ENCODE peak calls at places on chromosome 12, in ten cellular contexts. One of them, this sample, is unnamed.

GRCh38 chr12:52913424-52913821 is 8.5 kb upstream of the KRT8 start:
- DNase-seq in left ventricle myocardium inferior: no peak
- DNase-seq in GM23338: no peak
- DNase-seq in fibroblast of mammary gland: no peak
- DNase-seq in heart right ventricle: no peak
- DNase-seq in A549: no peak
- DNase-seq in fibroblast of the aortic adventitia: no peak
- DNase-seq in hepatocyte: peak; percentile 69
- DNase-seq in upper lobe of right lung: no peak
- DNase-seq in GM12865: no peak
- DNase-seq in this sample: no peak

GRCh38 chr12:131210506-131211278 is 257.0 kb downstream of the ADGRD1 start:
- DNase-seq in fibroblast of mammary gland: no peak
- DNase-seq in A549: no peak
- DNase-seq in left ventricle myocardium inferior: no peak
- DNase-seq in GM23338: no peak
- DNase-seq in GM12865: no peak
- DNase-seq in fibroblast of the aortic adventitia: no peak
- DNase-seq in hepatocyte: no peak
- DNase-seq in heart right ventricle: no peak
- DNase-seq in upper lobe of right lung: peak; percentile 45
- DNase-seq in this sample: no peak

GRCh38 chr12:49014547-49014946 is 4.0 kb downstream of the PRKAG1 start:
- DNase-seq in GM23338: peak; percentile 28
- DNase-seq in upper lobe of right lung: no peak
- DNase-seq in fibroblast of the aortic adventitia: peak; percentile 81
- DNase-seq in A549: peak; percentile 40
- DNase-seq in fibroblast of mammary gland: peak; percentile 56
- DNase-seq in heart right ventricle: no peak
- DNase-seq in hepatocyte: no peak
- DNase-seq in left ventricle myocardium inferior: no peak
- DNase-seq in GM12865: no peak
- DNase-seq in this sample: no peak

GRCh38 chr12:78562358-78563205 is 302.0 kb upstream of the SYT1 start:
- DNase-seq in fibroblast of the aortic adventitia: peak; percentile 40
- DNase-seq in hepatocyte: no peak
- DNase-seq in GM12865: peak; percentile 8
- DNase-seq in left ventricle myocardium inferior: no peak
- DNase-seq in GM23338: peak; percentile 61
- DNase-seq in upper lobe of right lung: no peak
- DNase-seq in heart right ventricle: no peak
- DNase-seq in A549: peak; percentile 46
- DNase-seq in fibroblast of mammary gland: peak; percentile 53
- DNase-seq in this sample: no peak

GRCh38 chr12:18935371-18935965 is 194.1 kb upstream of the PLEKHA5 start:
- DNase-seq in GM12865: no peak
- DNase-seq in fibroblast of mammary gland: no peak
- DNase-seq in hepatocyte: no peak
- DNase-seq in heart right ventricle: no peak
- DNase-seq in fibroblast of the aortic adventitia: no peak
- DNase-seq in A549: no peak
- DNase-seq in left ventricle myocardium inferior: no peak
- DNase-seq in GM23338: no peak
- DNase-seq in upper lobe of right lung: no peak
- DNase-seq in this sample: no peak

GRCh38 chr12:121794532-121795028 is 1.1 kb upstream of the RHOF start:
- DNase-seq in GM23338: no peak
- DNase-seq in hepatocyte: no peak
- DNase-seq in GM12865: no peak
- DNase-seq in fibroblast of the aortic adventitia: no peak
- DNase-seq in A549: no peak
- DNase-seq in heart right ventricle: no peak
- DNase-seq in upper lobe of right lung: peak; percentile 77
- DNase-seq in fibroblast of mammary gland: no peak
- DNase-seq in left ventricle myocardium inferior: no peak
- DNase-seq in this sample: no peak

GRCh38 chr12:10389941-10390340 is at the start of gene KLRK1:
- DNase-seq in GM23338: no peak
- DNase-seq in upper lobe of right lung: no peak
- DNase-seq in GM12865: no peak
- DNase-seq in left ventricle myocardium inferior: no peak
- DNase-seq in fibroblast of mammary gland: no peak
- DNase-seq in fibroblast of the aortic adventitia: no peak
- DNase-seq in hepatocyte: no peak
- DNase-seq in heart right ventricle: no peak
- DNase-seq in A549: no peak
- DNase-seq in this sample: no peak

GRCh38 chr12:100197486-100197885 is 3.1 kb upstream of the ACTR6 start:
- DNase-seq in upper lobe of right lung: no peak
- DNase-seq in GM23338: no peak
- DNase-seq in GM12865: no peak
- DNase-seq in left ventricle myocardium inferior: no peak
- DNase-seq in fibroblast of mammary gland: no peak
- DNase-seq in A549: no peak
- DNase-seq in hepatocyte: no peak
- DNase-seq in heart right ventricle: no peak
- DNase-seq in fibroblast of the aortic adventitia: no peak
- DNase-seq in this sample: no peak

GRCh38 chr12:4960030-4960429 is 50.3 kb downstream of the KCNA1 start:
- DNase-seq in A549: peak; percentile 17
- DNase-seq in GM23338: no peak
- DNase-seq in hepatocyte: no peak
- DNase-seq in upper lobe of right lung: no peak
- DNase-seq in left ventricle myocardium inferior: peak; percentile 32
- DNase-seq in GM12865: no peak
- DNase-seq in heart right ventricle: peak; percentile 16
- DNase-seq in fibroblast of mammary gland: no peak
- DNase-seq in fibroblast of the aortic adventitia: no peak
- DNase-seq in this sample: no peak

GRCh38 chr12:68924546-68924945 is 8.4 kb downstream of the CPM start:
- DNase-seq in fibroblast of mammary gland: no peak
- DNase-seq in fibroblast of the aortic adventitia: no peak
- DNase-seq in heart right ventricle: no peak
- DNase-seq in GM23338: no peak
- DNase-seq in left ventricle myocardium inferior: no peak
- DNase-seq in GM12865: no peak
- DNase-seq in hepatocyte: no peak
- DNase-seq in upper lobe of right lung: no peak
- DNase-seq in A549: no peak
- DNase-seq in this sample: no peak

GRCh38 chr12:56020437-56021189 is at the start of gene IKZF4:
- DNase-seq in GM12865: no peak
- DNase-seq in upper lobe of right lung: peak; percentile 72
- DNase-seq in left ventricle myocardium inferior: no peak
- DNase-seq in heart right ventricle: peak; percentile 22
- DNase-seq in hepatocyte: peak; percentile 79
- DNase-seq in A549: no peak
- DNase-seq in fibroblast of the aortic adventitia: peak; percentile 51
- DNase-seq in GM23338: peak; percentile 85
- DNase-seq in fibroblast of mammary gland: no peak
- DNase-seq in this sample: no peak

GRCh38 chr12:128864516-128865186 is 11.4 kb downstream of the GLT1D1 start:
- DNase-seq in upper lobe of right lung: peak; percentile 39
- DNase-seq in hepatocyte: no peak
- DNase-seq in fibroblast of mammary gland: no peak
- DNase-seq in heart right ventricle: peak; percentile 77
- DNase-seq in A549: no peak
- DNase-seq in GM12865: no peak
- DNase-seq in left ventricle myocardium inferior: peak; percentile 50
- DNase-seq in GM23338: no peak
- DNase-seq in fibroblast of the aortic adventitia: no peak
- DNase-seq in this sample: no peak

GRCh38 chr12:14986449-14986848 is 13.6 kb downstream of the PDE6H start:
- DNase-seq in left ventricle myocardium inferior: no peak
- DNase-seq in GM12865: no peak
- DNase-seq in fibroblast of the aortic adventitia: no peak
- DNase-seq in upper lobe of right lung: no peak
- DNase-seq in heart right ventricle: no peak
- DNase-seq in fibroblast of mammary gland: no peak
- DNase-seq in hepatocyte: no peak
- DNase-seq in A549: no peak
- DNase-seq in GM23338: no peak
- DNase-seq in this sample: no peak

GRCh38 chr12:111692575-111693210 is 6.8 kb downstream of the ACAD10 start:
- DNase-seq in hepatocyte: no peak
- DNase-seq in A549: peak; percentile 42
- DNase-seq in left ventricle myocardium inferior: no peak
- DNase-seq in fibroblast of mammary gland: peak; percentile 45
- DNase-seq in heart right ventricle: no peak
- DNase-seq in GM23338: peak; percentile 71
- DNase-seq in GM12865: peak; percentile 8
- DNase-seq in upper lobe of right lung: no peak
- DNase-seq in fibroblast of the aortic adventitia: no peak
- DNase-seq in this sample: no peak

GRCh38 chr12:6831450-6831995 is 3.3 kb downstream of the P3H3 start:
- DNase-seq in heart right ventricle: no peak
- DNase-seq in GM23338: no peak
- DNase-seq in left ventricle myocardium inferior: no peak
- DNase-seq in A549: no peak
- DNase-seq in upper lobe of right lung: no peak
- DNase-seq in GM12865: no peak
- DNase-seq in hepatocyte: no peak
- DNase-seq in fibroblast of mammary gland: no peak
- DNase-seq in fibroblast of the aortic adventitia: no peak
- DNase-seq in this sample: no peak

GRCh38 chr12:128754275-128754674 is 69.5 kb downstream of the SLC15A4 start:
- DNase-seq in fibroblast of mammary gland: no peak
- DNase-seq in left ventricle myocardium inferior: no peak
- DNase-seq in A549: no peak
- DNase-seq in upper lobe of right lung: no peak
- DNase-seq in fibroblast of the aortic adventitia: no peak
- DNase-seq in heart right ventricle: no peak
- DNase-seq in GM23338: no peak
- DNase-seq in hepatocyte: no peak
- DNase-seq in GM12865: peak; percentile 39
- DNase-seq in this sample: no peak

GRCh38 chr12:106195638-106196037 is 52.2 kb downstream of the CKAP4 start:
- DNase-seq in upper lobe of right lung: no peak
- DNase-seq in GM23338: no peak
- DNase-seq in GM12865: no peak
- DNase-seq in hepatocyte: peak; percentile 9
- DNase-seq in left ventricle myocardium inferior: peak; percentile 58
- DNase-seq in heart right ventricle: peak; percentile 16
- DNase-seq in A549: no peak
- DNase-seq in fibroblast of mammary gland: peak; percentile 82
- DNase-seq in fibroblast of the aortic adventitia: peak; percentile 89
- DNase-seq in this sample: no peak

GRCh38 chr12:72747460-72747859 is 475.3 kb downstream of the TRHDE start:
- DNase-seq in A549: no peak
- DNase-seq in fibroblast of mammary gland: no peak
- DNase-seq in left ventricle myocardium inferior: no peak
- DNase-seq in GM12865: no peak
- DNase-seq in fibroblast of the aortic adventitia: no peak
- DNase-seq in hepatocyte: peak; percentile 10
- DNase-seq in heart right ventricle: no peak
- DNase-seq in upper lobe of right lung: no peak
- DNase-seq in GM23338: no peak
- DNase-seq in this sample: no peak

GRCh38 chr12:121811434-121812319 is 7.9 kb downstream of the SETD1B start:
- DNase-seq in GM12865: peak; percentile 65
- DNase-seq in left ventricle myocardium inferior: peak; percentile 74
- DNase-seq in GM23338: peak; percentile 92
- DNase-seq in upper lobe of right lung: peak; percentile 89
- DNase-seq in fibroblast of mammary gland: peak; percentile 61
- DNase-seq in fibroblast of the aortic adventitia: peak; percentile 63
- DNase-seq in heart right ventricle: peak; percentile 67
- DNase-seq in hepatocyte: peak; percentile 89
- DNase-seq in A549: peak; percentile 72
- DNase-seq in this sample: peak; percentile 76

GRCh38 chr12:20268771-20269170 is 99.6 kb upstream of the PDE3A start:
- DNase-seq in GM12865: no peak
- DNase-seq in fibroblast of mammary gland: no peak
- DNase-seq in heart right ventricle: no peak
- DNase-seq in upper lobe of right lung: no peak
- DNase-seq in left ventricle myocardium inferior: no peak
- DNase-seq in A549: no peak
- DNase-seq in fibroblast of the aortic adventitia: no peak
- DNase-seq in hepatocyte: no peak
- DNase-seq in GM23338: no peak
- DNase-seq in this sample: no peak
- H3K4me3 ChIP-seq in GM12865: no peak overlapping the region
- H3K4me3 ChIP-seq in fibroblast of mammary gland: no peak overlapping the region
- H3K4me3 ChIP-seq in heart right ventricle: no peak overlapping the region
- H3K4me3 ChIP-seq in upper lobe of right lung: no peak overlapping the region
- H3K4me3 ChIP-seq in left ventricle myocardium inferior: no peak overlapping the region
- H3K4me3 ChIP-seq in A549: no peak overlapping the region
- H3K4me3 ChIP-seq in fibroblast of the aortic adventitia: no peak overlapping the region
- H3K4me3 ChIP-seq in hepatocyte: no peak overlapping the region
- H3K4me3 ChIP-seq in GM23338: no peak overlapping the region
- H3K4me3 ChIP-seq in this sample: no peak overlapping the region

GRCh38 chr12:57549909-57550627 is at the start of gene KIF5A:
- DNase-seq in hepatocyte: peak; percentile 61
- DNase-seq in fibroblast of the aortic adventitia: no peak
- DNase-seq in fibroblast of mammary gland: no peak
- DNase-seq in A549: no peak
- DNase-seq in GM23338: peak; percentile 90
- DNase-seq in GM12865: peak; percentile 29
- DNase-seq in upper lobe of right lung: peak; percentile 68
- DNase-seq in heart right ventricle: no peak
- DNase-seq in left ventricle myocardium inferior: no peak
- DNase-seq in this sample: peak; percentile 61
- TF ChIP-seq CTCF in hepatocyte: peak; percentile 13
- TF ChIP-seq CTCF in fibroblast of the aortic adventitia: peak; percentile 5
- TF ChIP-seq CTCF in fibroblast of mammary gland: no peak
- TF ChIP-seq CTCF in A549: no peak
- TF ChIP-seq CTCF in GM23338: peak; percentile 22
- TF ChIP-seq CTCF in GM12865: no peak
- TF ChIP-seq CTCF in upper lobe of right lung: no peak
- TF ChIP-seq CTCF in heart right ventricle: no peak
- TF ChIP-seq CTCF in left ventricle myocardium inferior: no peak
- TF ChIP-seq CTCF in this sample: no peak

GRCh38 chr12:30794591-30795409 is 40.0 kb upstream of the CAPRIN2 start:
- DNase-seq in fibroblast of mammary gland: peak; percentile 86
- DNase-seq in GM23338: peak; percentile 77
- DNase-seq in hepatocyte: peak; percentile 16
- DNase-seq in heart right ventricle: no peak
- DNase-seq in GM12865: no peak
- DNase-seq in upper lobe of right lung: no peak
- DNase-seq in A549: peak; percentile 92
- DNase-seq in fibroblast of the aortic adventitia: peak; percentile 95
- DNase-seq in left ventricle myocardium inferior: no peak
- DNase-seq in this sample: no peak
- H3K4me3 ChIP-seq in fibroblast of mammary gland: peak overlapping the region; percentile 60
- H3K4me3 ChIP-seq in GM23338: peak overlapping the region; percentile 74
- H3K4me3 ChIP-seq in hepatocyte: no peak overlapping the region
- H3K4me3 ChIP-seq in heart right ventricle: peak overlapping the region; percentile 72
- H3K4me3 ChIP-seq in GM12865: no peak overlapping the region
- H3K4me3 ChIP-seq in upper lobe of right lung: peak overlapping the region; percentile 57
- H3K4me3 ChIP-seq in A549: peak overlapping the region; percentile 73
- H3K4me3 ChIP-seq in fibroblast of the aortic adventitia: peak overlapping the region; percentile 82
- H3K4me3 ChIP-seq in left ventricle myocardium inferior: peak overlapping the region; percentile 76
- H3K4me3 ChIP-seq in this sample: no peak overlapping the region

DNA sequence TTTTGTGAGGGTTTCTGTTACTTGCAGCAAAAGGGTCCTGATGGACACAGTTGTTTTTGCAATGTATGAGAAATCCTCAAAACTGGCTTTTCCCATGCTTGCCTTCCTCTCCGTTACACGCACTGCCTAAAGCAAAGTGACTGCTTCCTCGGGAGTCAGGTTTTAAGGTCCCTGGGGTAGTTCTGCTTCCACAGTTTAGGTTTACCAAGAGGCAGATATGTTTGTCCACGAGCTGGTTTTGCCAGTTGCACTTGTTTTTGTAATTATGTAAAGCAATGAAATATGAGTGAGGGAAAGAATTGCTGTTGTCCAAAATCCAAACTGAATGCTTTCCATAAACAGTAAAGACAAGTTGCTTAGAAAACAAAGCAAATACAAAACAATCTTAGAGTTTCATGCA is 290.7 kb upstream of the AMIGO2 start:
- DNase-seq in hepatocyte: no peak
- DNase-seq in fibroblast of mammary gland: no peak
- DNase-seq in GM12865: no peak
- DNase-seq in upper lobe of right lung: no peak
- DNase-seq in heart right ventricle: no peak
- DNase-seq in fibroblast of the aortic adventitia: no peak
- DNase-seq in left ventricle myocardium inferior: no peak
- DNase-seq in GM23338: no peak
- DNase-seq in A549: no peak
- DNase-seq in this sample: no peak
- TF ChIP-seq CTCF in hepatocyte: no peak
- TF ChIP-seq CTCF in fibroblast of mammary gland: no peak
- TF ChIP-seq CTCF in GM12865: no peak
- TF ChIP-seq CTCF in upper lobe of right lung: no peak
- TF ChIP-seq CTCF in heart right ventricle: no peak
- TF ChIP-seq CTCF in fibroblast of the aortic adventitia: no peak
- TF ChIP-seq CTCF in left ventricle myocardium inferior: no peak
- TF ChIP-seq CTCF in GM23338: no peak
- TF ChIP-seq CTCF in A549: no peak
- TF ChIP-seq CTCF in this sample: no peak

This sample was measured in GM06990.